ENCODE peak calls at places on chromosome 6, in four cellular contexts. T is astrocyte of the spinal cord, E is psoas muscle, Y is AG10803. I is an unnamed sample.
A peak's percentile ranks its signal among the peaks of the same experiment; 100 is the strongest.

GRCh38 chr6:37038297-37039198 is 33.1 kb downstream of the FGD2 start:
- DNase-seq in T (peak; percentile 31), E (peak; percentile 73), Y (no peak), I (no peak)

GRCh38 chr6:31205638-31206037 is 35.2 kb upstream of the POU5F1 start:
- DNase-seq in T (no peak), E (no peak), Y (no peak), I (no peak)

GRCh38 chr6:1554241-1554880 is 55.4 kb upstream of the FOXC1 start:
- DNase-seq in T (no peak), E (no peak), Y (peak; percentile 41), I (no peak)

GRCh38 chr6:33191383-33192104 is 723 bp downstream of the COL11A2 start:
- DNase-seq in T (no peak), E (no peak), Y (no peak), I (no peak)

GRCh38 chr6:35014341-35014740 is 125.3 kb downstream of the ANKS1A start:
- DNase-seq in T (no peak), E (no peak), Y (peak; percentile 16), I (no peak)

GRCh38 chr6:119979862-119980261 is 630.3 kb upstream of the MAN1A1 start:
- DNase-seq in T (peak; percentile 20), E (no peak), Y (peak; percentile 10), I (no peak)

GRCh38 chr6:161216616-161217205 is 57.1 kb downstream of the AGPAT4 start:
- DNase-seq in T (no peak), E (no peak), Y (no peak), I (no peak)

GRCh38 chr6:166386111-166386510 is 3.4 kb upstream of the MPC1 start:
- DNase-seq in T (no peak), E (no peak), Y (no peak), I (no peak)

GRCh38 chr6:132780770-132781371 is 17.6 kb downstream of the SLC18B1 start:
- DNase-seq in T (peak; percentile 45), E (no peak), Y (peak; percentile 43), I (peak; percentile 20)

GRCh38 chr6:122770835-122771601 is 8.5 kb upstream of the FABP7 start:
- DNase-seq in T (no peak), E (no peak), Y (no peak), I (no peak)

GRCh38 chr6:15510536-15511247 is 152.1 kb downstream of the DTNBP1 start:
- DNase-seq in T (no peak), E (peak; percentile 60), Y (peak; percentile 49), I (no peak)

GRCh38 chr6:11604836-11605506 is 67.4 kb downstream of the TMEM170B start:
- DNase-seq in T (no peak), E (peak; percentile 28), Y (no peak), I (no peak)

GRCh38 chr6:133644548-133644947 is 244.4 kb upstream of the TCF21 start:
- DNase-seq in T (no peak), E (no peak), Y (no peak), I (no peak)

DNA sequence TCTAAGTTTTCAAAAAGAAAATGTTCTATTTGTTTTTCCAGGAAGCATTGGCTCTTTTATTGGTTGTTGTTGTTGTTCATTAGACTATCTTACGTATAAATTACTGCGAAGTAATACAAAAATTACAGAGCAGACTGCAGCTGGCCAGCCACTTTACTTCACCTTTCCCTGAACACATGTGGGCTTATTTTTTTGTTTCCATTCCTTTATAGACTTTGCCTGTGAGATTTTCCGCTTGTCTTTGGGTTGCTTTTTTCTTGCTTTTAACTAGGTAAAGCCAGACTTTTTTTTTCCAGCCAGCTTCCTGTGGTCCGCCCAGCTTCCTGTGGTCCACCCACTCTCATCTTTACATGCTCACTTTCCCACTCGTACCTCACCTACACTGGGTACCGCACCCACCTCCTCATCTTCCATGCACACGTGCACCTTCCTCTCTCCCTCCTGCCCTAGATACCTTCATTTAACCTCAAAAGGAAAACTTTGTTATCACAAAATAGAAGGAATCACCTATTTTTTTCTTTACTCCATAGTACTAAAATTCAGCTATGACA is 79.0 kb downstream of the IPCEF1 start:
- DNase-seq in T (no peak), E (no peak), Y (no peak), I (no peak)
- TF ChIP-seq CTCF in T (no peak), E (no peak), Y (no peak), I (no peak)

DNA sequence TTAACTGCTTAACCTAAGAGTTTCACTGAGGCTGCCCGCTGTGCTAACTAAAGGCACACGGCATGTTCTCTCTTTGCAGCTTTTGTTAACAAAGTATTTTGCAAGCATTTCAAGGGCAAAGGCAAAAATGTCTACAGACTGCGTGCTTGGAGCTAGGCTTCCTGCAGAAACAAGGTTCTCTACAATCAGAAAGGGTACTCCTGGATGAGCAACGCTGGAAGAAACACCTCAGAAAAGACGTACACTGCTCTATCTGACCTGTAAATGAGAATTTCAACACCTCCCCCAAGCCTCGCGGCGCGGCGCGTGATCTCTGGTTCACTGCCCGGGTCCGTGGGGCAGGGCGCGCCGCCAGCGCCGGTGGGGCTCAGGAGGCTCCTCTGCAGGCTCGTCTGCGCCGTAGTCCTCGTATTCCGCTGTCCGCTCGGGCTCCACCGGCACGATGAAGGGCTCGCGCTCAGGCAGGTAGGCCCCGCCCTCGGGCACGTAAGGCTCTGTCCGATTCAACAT is 120.9 kb downstream of the COL12A1 start:
- DNase-seq in T (no peak), E (no peak), Y (no peak), I (no peak)
- H3K4me3 ChIP-seq in T (no peak overlapping the region), E (no peak overlapping the region), Y (no peak overlapping the region), I (no peak overlapping the region)

GRCh38 chr6:164097557-164098398 is 683.3 kb downstream of the QKI start:
- DNase-seq in T (peak; percentile 78), E (no peak), Y (peak; percentile 49), I (peak; percentile 40)
- TF ChIP-seq CTCF in T (peak; percentile 40), E (peak; percentile 33), Y (no peak), I (no peak)

DNA sequence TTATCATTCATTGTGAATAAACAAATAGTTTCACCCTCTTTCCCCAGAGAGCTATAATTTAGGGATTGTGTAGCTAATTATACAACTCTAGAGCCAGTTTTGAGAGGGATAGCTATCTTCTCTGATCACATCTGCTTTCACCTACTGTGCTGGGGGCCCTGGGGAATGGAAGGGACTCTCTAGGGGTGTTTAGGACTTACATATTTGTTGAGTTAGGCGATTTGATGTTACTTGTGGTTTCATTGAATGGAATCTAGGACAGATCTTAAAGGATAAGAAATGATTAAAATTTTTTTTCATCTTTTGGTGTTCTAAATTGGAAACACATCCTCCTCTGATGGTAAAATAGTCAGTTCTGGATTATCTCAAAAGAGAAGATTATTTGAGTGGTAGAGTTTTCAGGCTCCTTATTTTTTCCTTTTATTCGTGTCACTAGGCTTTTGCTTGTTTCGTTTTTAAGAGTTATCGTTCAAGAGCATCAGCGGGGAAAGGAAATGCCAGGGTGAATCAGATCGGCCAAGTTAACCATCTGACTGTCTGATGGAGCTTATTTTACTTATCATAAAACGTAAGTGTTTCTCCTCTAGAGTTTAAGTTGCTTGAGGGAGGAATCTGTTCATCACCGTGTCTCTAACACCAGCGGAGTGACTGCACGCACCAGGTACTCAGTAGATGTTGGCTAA is 236.7 kb downstream of the FARS2 start:
- DNase-seq in T (peak; percentile 87), E (no peak), Y (peak; percentile 88), I (peak; percentile 85)
- H3K4me3 ChIP-seq in T (peak overlapping the region; percentile 32), E (no peak overlapping the region), Y (peak overlapping the region; percentile 44), I (peak overlapping the region; percentile 38)

GRCh38 chr6:99334526-99335127 is 14.8 kb downstream of the FAXC start:
- DNase-seq in T (peak; percentile 59), E (no peak), Y (peak; percentile 52), I (peak; percentile 71)
- TF ChIP-seq CTCF in T (peak; percentile 72), E (peak; percentile 39), Y (peak; percentile 77), I (peak; percentile 81)

GRCh38 chr6:28140616-28141015 is 1.1 kb upstream of the ZKSCAN8 start:
- DNase-seq in T (no peak), E (no peak), Y (no peak), I (no peak)

GRCh38 chr6:28137458-28138020 is 4.1 kb upstream of the ZKSCAN8 start:
- DNase-seq in T (no peak), E (no peak), Y (peak; percentile 35), I (peak; percentile 53)

GRCh38 chr6:28142446-28142845 is 763 bp downstream of the ZKSCAN8 start:
- DNase-seq in T (no peak), E (no peak), Y (peak; percentile 23), I (peak; percentile 28)

GRCh38 chr6:28141500-28142329 is at the start of gene ZKSCAN8:
- DNase-seq in T (peak; percentile 89), E (peak; percentile 76), Y (peak; percentile 87), I (peak; percentile 77)

DNA sequence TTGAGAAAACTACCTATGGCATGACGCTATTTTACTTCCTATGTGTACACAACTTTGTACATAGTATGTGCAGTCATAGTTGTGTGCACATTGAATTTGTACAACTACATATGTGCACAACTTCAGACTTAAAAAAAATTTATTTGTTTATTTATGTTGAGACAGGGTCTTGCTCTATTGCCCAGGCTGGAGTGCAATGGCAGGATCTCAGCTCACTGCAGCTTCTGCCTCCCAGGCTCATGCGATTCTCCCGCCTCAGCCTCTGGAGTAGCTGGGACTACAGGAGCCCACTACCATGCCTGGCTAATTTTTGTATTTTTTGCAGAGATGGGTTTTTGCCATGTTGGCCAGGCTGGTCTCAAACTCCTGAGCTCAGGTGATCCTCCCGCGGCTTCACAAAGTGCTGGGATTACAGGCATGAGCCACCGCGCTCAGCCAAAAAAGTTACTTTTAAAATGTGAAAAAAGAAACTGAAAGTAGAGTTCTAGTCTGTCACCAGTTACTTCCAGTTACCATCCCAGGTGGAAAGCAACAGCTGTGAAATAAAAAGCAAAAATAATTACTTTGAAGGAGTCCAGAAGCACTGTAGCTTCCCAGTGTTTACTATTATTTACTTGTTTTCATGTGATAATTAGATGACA is 1.7 kb upstream of the ZKSCAN8 start:
- DNase-seq in T (no peak), E (no peak), Y (no peak), I (no peak)
- H3K4me3 ChIP-seq in T (no peak overlapping the region), E (peak overlapping the region; percentile 38), Y (no peak overlapping the region), I (no peak overlapping the region)

DNA sequence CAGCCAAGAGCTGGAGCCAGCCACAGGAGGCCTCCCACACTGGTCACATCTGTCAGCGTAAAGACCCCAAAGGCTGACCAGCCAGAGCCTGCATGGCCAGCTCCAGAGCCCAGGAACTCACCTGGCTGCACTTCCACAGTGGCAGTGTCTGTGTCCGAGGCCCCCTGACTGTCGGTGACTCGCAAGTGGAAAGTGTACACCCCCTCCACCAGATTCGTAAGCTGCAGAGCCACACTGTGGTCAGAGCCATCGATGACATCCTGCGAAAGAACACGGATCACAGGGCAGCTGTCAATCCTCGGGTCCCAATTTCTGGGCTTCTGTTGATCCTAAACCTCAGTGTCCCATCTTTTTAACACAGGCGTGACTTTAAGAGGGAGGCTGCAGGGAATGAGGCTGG is 69.3 kb downstream of the ALDH5A1 start:
- DNase-seq in T (no peak), E (no peak), Y (no peak), I (no peak)
- TF ChIP-seq CTCF in T (no peak), E (no peak), Y (no peak), I (no peak)